ENCODE peak calls at places on chromosomes 5 and 9, in ten cellular contexts. O is upper lobe of left lung, P is A549, I is transverse colon, A is ovary, K is sigmoid colon, Z is suprapubic skin, B is tibial nerve, W is HepG2, R is stomach. E is an unnamed sample.

GRCh38 chr5:148956632-148957385 is 106.1 kb downstream of the SH3TC2 start:
- DNase-seq in O (no peak), P (no peak), I (no peak), A (no peak), K (no peak), Z (no peak), B (no peak), W (no peak), R (peak; percentile 57), E (no peak)

GRCh38 chr9:132543960-132544359 is 38.4 kb upstream of the BARHL1 start:
- DNase-seq in O (no peak), P (no peak), I (no peak), A (no peak), K (no peak), Z (no peak), B (no peak), W (no peak), R (no peak), E (no peak)

GRCh38 chr5:61084658-61085057 is 77.6 kb downstream of the SMIM15 start:
- DNase-seq in O (no peak), P (no peak), I (no peak), A (no peak), K (no peak), Z (no peak), B (no peak), W (no peak), R (no peak), E (no peak)

GRCh38 chr5:135223891-135224625 is 175.0 kb downstream of the MACROH2A1 start:
- DNase-seq in O (no peak), P (no peak), I (peak; percentile 1), A (peak; percentile 1), K (peak; percentile 28), Z (peak; percentile 40), B (no peak), W (no peak), R (peak; percentile 0), E (no peak)

GRCh38 chr9:127093319-127094020 is 29.0 kb downstream of the ANGPTL2 start:
- DNase-seq in O (no peak), P (no peak), I (no peak), A (peak; percentile 17), K (peak; percentile 59), Z (peak; percentile 55), B (no peak), W (no peak), R (no peak), E (no peak)

GRCh38 chr9:69535911-69536310 is 136.3 kb downstream of the APBA1 start:
- DNase-seq in O (no peak), P (no peak), I (no peak), A (no peak), K (no peak), Z (no peak), B (no peak), W (no peak), R (no peak), E (no peak)

GRCh38 chr9:14782652-14783051 is 60.1 kb upstream of the CER1 start:
- DNase-seq in O (no peak), P (no peak), I (no peak), A (no peak), K (no peak), Z (no peak), B (no peak), W (no peak), R (no peak), E (no peak)

GRCh38 chr5:171580506-171581265 is 161.2 kb downstream of the FGF18 start:
- DNase-seq in O (no peak), P (no peak), I (no peak), A (no peak), K (no peak), Z (no peak), B (no peak), W (no peak), R (no peak), E (no peak)

GRCh38 chr5:669111-669841 is 23.9 kb downstream of the TPPP start:
- DNase-seq in O (peak; percentile 77), P (no peak), I (peak; percentile 49), A (peak; percentile 46), K (peak; percentile 76), Z (no peak), B (no peak), W (peak; percentile 20), R (peak; percentile 50), E (no peak)

GRCh38 chr5:40518511-40518917 is 161.2 kb upstream of the PTGER4 start:
- DNase-seq in O (no peak), P (peak; percentile 57), I (no peak), A (no peak), K (no peak), Z (no peak), B (no peak), W (no peak), R (peak; percentile 31), E (no peak)

GRCh38 chr9:121321039-121321503 is 49.0 kb downstream of the STOM start:
- DNase-seq in O (no peak), P (peak; percentile 36), I (no peak), A (peak; percentile 23), K (peak; percentile 74), Z (no peak), B (no peak), W (no peak), R (no peak), E (no peak)

GRCh38 chr5:81633471-81633870 is 117.4 kb downstream of the SSBP2 start:
- DNase-seq in O (no peak), P (no peak), I (no peak), A (no peak), K (no peak), Z (no peak), B (no peak), W (no peak), R (no peak), E (no peak)

GRCh38 chr9:87578625-87579024 is 81.0 kb downstream of the DAPK1 start:
- DNase-seq in O (no peak), P (no peak), I (no peak), A (no peak), K (no peak), Z (no peak), B (no peak), W (no peak), R (no peak), E (no peak)

GRCh38 chr5:111857633-111858032 is 100.6 kb upstream of the NREP start:
- DNase-seq in O (no peak), P (no peak), I (no peak), A (no peak), K (no peak), Z (no peak), B (no peak), W (no peak), R (no peak), E (no peak)

DNA sequence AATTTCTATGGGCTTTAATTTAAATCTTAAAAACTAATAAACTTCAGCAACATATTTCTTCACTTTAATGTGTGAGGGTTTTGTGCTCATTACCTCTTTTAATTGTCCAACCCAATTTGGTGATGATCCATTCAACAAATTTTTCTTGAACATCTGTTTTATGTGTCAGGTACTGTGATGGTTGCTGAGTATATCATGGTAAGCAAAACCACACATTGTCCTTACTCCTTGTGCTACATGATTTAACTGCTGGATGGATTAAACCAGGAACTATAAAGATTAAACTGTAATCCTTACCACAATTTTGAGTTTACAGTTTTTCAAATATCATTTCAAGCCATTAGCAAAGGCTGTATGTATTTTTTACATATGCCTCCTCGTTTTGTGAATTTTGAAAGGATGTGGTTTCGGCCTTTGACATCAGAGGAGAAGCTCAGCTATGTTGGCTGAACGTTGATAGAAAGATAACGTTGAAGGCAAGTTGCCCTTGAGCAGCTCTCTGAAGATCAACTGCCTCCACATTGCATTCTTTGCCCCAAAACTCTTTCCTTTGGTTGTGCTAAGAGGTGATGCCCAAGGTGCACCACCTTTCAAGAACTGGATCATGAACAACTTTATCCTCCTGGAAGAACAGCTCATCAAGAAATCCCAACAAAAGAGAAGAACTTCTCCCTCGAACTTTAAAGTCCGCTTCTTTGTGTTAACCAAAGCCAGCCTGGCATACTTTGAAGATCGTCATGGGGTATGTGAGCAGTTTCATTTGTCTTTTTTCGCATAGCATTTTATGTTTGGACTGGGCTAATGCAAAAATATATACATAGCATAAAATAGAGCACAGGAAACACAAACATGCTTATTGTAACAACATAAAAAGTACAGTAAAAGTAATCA is at the start of gene ITK:
- DNase-seq in O (no peak), P (no peak), I (peak; percentile 26), A (no peak), K (no peak), Z (no peak), B (no peak), W (no peak), R (no peak), E (peak; percentile 45)
- TF ChIP-seq EP300 in O (no peak), P (no peak), I (no peak), A (no peak), K (no peak), Z (no peak), B (no peak), W (no peak), R (no peak), E (no peak)

DNA sequence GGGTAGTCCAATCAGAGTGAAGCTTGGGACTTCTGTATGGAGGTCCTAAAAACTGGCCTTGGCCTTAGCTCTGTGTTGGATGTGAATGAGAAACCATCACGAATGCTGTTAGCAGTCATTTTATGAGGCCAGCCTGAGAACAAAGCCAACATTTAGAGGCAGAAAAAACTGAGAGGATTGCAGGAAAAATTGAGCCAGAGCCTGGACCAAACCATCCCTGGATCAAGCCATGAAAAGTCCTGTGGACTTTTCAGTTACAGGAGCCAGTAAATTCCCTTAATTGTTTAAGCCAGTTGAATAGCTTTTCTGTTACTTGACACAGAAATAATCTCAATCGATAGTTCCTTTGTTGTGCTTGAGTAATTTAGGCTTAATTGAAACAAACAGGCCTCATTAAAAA is 42.6 kb upstream of the SPATA31D4 start:
- DNase-seq in O (no peak), P (no peak), I (no peak), A (no peak), K (no peak), Z (no peak), B (no peak), W (no peak), R (no peak), E (no peak)
- H3K4me1 ChIP-seq in O (no peaks in the 10 kb centered on the region), P (peaks cover 7% of the 10 kb centered on the region), I (no peaks in the 10 kb centered on the region), A (no peaks in the 10 kb centered on the region), K (no peaks in the 10 kb centered on the region), Z (no peaks in the 10 kb centered on the region), B (no peaks in the 10 kb centered on the region), W (no peaks in the 10 kb centered on the region), R (no peaks in the 10 kb centered on the region), E (no peaks in the 10 kb centered on the region)

GRCh38 chr5:138352722-138353549 is 451 bp downstream of the KDM3B start:
- DNase-seq in O (peak; percentile 93), P (peak; percentile 60), I (peak; percentile 73), A (peak; percentile 63), K (peak; percentile 80), Z (peak; percentile 78), B (peak; percentile 28), W (peak; percentile 26), R (peak; percentile 78), E (no peak)
- TF ChIP-seq POLR2A in O (peak; percentile 71), P (peak; percentile 34), I (peak; percentile 83), A (no peak), K (peak; percentile 18), Z (no peak), B (no peak), W (no peak), R (no peak), E (no peak)

GRCh38 chr5:151234476-151235238 is 10.8 kb upstream of the CCDC69 start:
- DNase-seq in O (peak; percentile 81), P (peak; percentile 51), I (peak; percentile 79), A (peak; percentile 93), K (peak; percentile 96), Z (peak; percentile 86), B (peak; percentile 60), W (peak; percentile 85), R (peak; percentile 60), E (peak; percentile 93)
- TF ChIP-seq EP300 in O (no peak), P (no peak), I (no peak), A (no peak), K (no peak), Z (no peak), B (peak; percentile 11), W (peak; percentile 94), R (no peak), E (no peak)

GRCh38 chr5:34497031-34497808 is 158.9 kb upstream of the RAI14 start:
- DNase-seq in O (no peak), P (no peak), I (peak; percentile 30), A (peak; percentile 58), K (peak; percentile 90), Z (peak; percentile 77), B (peak; percentile 67), W (no peak), R (no peak), E (no peak)
- H3K4me1 ChIP-seq in O (peaks cover 37% of the 10 kb centered on the region), P (peaks cover 32% of the 10 kb centered on the region), I (peaks cover 21% of the 10 kb centered on the region), A (peaks cover 2% of the 10 kb centered on the region), K (peaks cover 55% of the 10 kb centered on the region), Z (peaks cover 30% of the 10 kb centered on the region), B (peaks cover 49% of the 10 kb centered on the region), W (peaks cover 65% of the 10 kb centered on the region), R (peaks cover 14% of the 10 kb centered on the region), E (peaks cover 62% of the 10 kb centered on the region)

E was measured in esophagus muscularis mucosa.